ENCODE peak calls at places on chromosomes 6 and 20, in eight cellular contexts. W is GM12878, E is IMR-90, Z is H1, X is A549, F is HCT116, H is HepG2, L is SK-N-SH. J is an unnamed sample.

GRCh38 chr6:25232478-25232877 is 46.7 kb upstream of the CARMIL1 start:
- DNase-seq in W (no peak), E (no peak), Z (no peak), X (no peak), F (no peak), H (no peak), L (peak; percentile 66), J (no peak)

GRCh38 chr20:40274912-40275654 is 414.0 kb downstream of the MAFB start:
- DNase-seq in W (no peak), E (no peak), Z (no peak), X (no peak), F (no peak), H (no peak), L (peak; percentile 41), J (no peak)

GRCh38 chr6:105677671-105678475 is 275.0 kb upstream of the PREP start:
- DNase-seq in W (no peak), E (peak; percentile 23), Z (no peak), X (no peak), F (no peak), H (no peak), L (no peak), J (no peak)

GRCh38 chr20:34514897-34515483 is 1.2 kb upstream of the DYNLRB1 start:
- DNase-seq in W (no peak), E (peak; percentile 44), Z (no peak), X (no peak), F (no peak), H (no peak), L (no peak), J (no peak)

GRCh38 chr6:140073456-140073855 is 699.0 kb upstream of the CITED2 start:
- DNase-seq in W (no peak), E (peak; percentile 80), Z (no peak), X (no peak), F (no peak), H (no peak), L (no peak), J (no peak)

GRCh38 chr20:46512943-46513844 is at the start of gene ZNF334:
- DNase-seq in W (no peak), E (peak; percentile 8), Z (peak; percentile 91), X (no peak), F (no peak), H (peak; percentile 69), L (peak; percentile 94), J (peak; percentile 52)

GRCh38 chr6:5053038-5053437 is 32.1 kb upstream of the PPP1R3G start:
- DNase-seq in W (no peak), E (peak; percentile 71), Z (no peak), X (no peak), F (no peak), H (no peak), L (no peak), J (no peak)

GRCh38 chr6:3687847-3688246 is 63.7 kb downstream of the PXDC1 start:
- DNase-seq in W (no peak), E (no peak), Z (no peak), X (no peak), F (no peak), H (no peak), L (no peak), J (no peak)

GRCh38 chr6:20197251-20197650 is 15.0 kb downstream of the MBOAT1 start:
- DNase-seq in W (no peak), E (no peak), Z (no peak), X (no peak), F (no peak), H (no peak), L (peak; percentile 27), J (no peak)

GRCh38 chr6:111972714-111973678 is 80.9 kb upstream of the CCN6 start:
- DNase-seq in W (no peak), E (peak; percentile 98), Z (no peak), X (peak; percentile 2), F (no peak), H (no peak), L (peak; percentile 36), J (no peak)

GRCh38 chr6:114713690-114714089 is 370.9 kb upstream of the HS3ST5 start:
- DNase-seq in W (no peak), E (no peak), Z (no peak), X (no peak), F (no peak), H (no peak), L (no peak), J (no peak)

GRCh38 chr6:10210052-10210451 is 204.8 kb downstream of the TFAP2A start:
- DNase-seq in W (no peak), E (no peak), Z (no peak), X (no peak), F (no peak), H (no peak), L (no peak), J (no peak)

GRCh38 chr6:138004423-138005287 is 102.6 kb downstream of the PERP start:
- DNase-seq in W (peak; percentile 28), E (peak; percentile 41), Z (no peak), X (peak; percentile 19), F (peak; percentile 32), H (peak; percentile 35), L (no peak), J (no peak)

GRCh38 chr20:5395932-5396727 is 79.4 kb upstream of the PROKR2 start:
- DNase-seq in W (no peak), E (no peak), Z (no peak), X (no peak), F (peak; percentile 65), H (no peak), L (no peak), J (no peak)

GRCh38 chr6:125598422-125598821 is 151.0 kb upstream of the HEY2 start:
- DNase-seq in W (no peak), E (peak; percentile 76), Z (no peak), X (no peak), F (no peak), H (no peak), L (no peak), J (peak; percentile 20)

GRCh38 chr6:76671751-76672150 is 599.3 kb upstream of the IMPG1 start:
- DNase-seq in W (no peak), E (no peak), Z (no peak), X (no peak), F (no peak), H (no peak), L (no peak), J (no peak)

GRCh38 chr6:112743343-112743742 is 396.2 kb downstream of the RFPL4B start:
- DNase-seq in W (no peak), E (no peak), Z (no peak), X (no peak), F (no peak), H (no peak), L (no peak), J (no peak)

GRCh38 chr6:30883743-30884520 is at the start of gene DDR1:
- DNase-seq in W (no peak), E (peak; percentile 54), Z (peak; percentile 76), X (peak; percentile 58), F (no peak), H (peak; percentile 38), L (peak; percentile 91), J (peak; percentile 95)

GRCh38 chr6:155301867-155302266 is 12.4 kb downstream of the TFB1M start:
- DNase-seq in W (no peak), E (peak; percentile 55), Z (no peak), X (no peak), F (no peak), H (no peak), L (no peak), J (no peak)

GRCh38 chr6:150290429-150290828 is 78.4 kb upstream of the IYD start:
- DNase-seq in W (no peak), E (peak; percentile 70), Z (no peak), X (no peak), F (no peak), H (no peak), L (no peak), J (no peak)

GRCh38 chr6:141029908-141030307 is 1102.8 kb upstream of the GJE1 start:
- DNase-seq in W (no peak), E (no peak), Z (no peak), X (no peak), F (no peak), H (no peak), L (no peak), J (no peak)

DNA sequence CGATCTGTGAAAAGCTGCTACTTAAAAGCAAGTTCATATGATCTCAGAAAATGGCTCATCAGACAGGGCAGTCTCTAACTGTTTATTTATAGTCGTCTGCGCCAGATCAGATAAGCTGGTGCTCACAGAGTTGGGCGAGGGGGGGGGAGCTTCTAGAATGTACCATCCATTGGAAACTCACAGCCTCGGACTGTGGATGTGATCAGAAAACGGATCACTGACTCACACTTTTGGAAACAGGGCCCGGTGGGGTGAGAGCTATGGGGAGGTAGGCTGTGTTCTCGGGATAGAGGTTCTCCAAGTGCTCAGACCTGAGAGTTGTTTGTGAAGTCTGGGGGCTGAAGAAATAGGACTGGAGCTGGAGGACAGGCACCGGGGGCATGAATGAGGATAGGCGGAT is 35.5 kb upstream of the APCDD1L start:
- DNase-seq in W (no peak), E (peak; percentile 97), Z (peak; percentile 26), X (no peak), F (no peak), H (no peak), L (peak; percentile 60), J (peak; percentile 34)
- TF ChIP-seq RAD21 in W (no peak), E (no peak), Z (no peak), X (no peak), F (no peak), H (no peak), L (no peak), J (no peak)

GRCh38 chr20:10541668-10542411 is 106.7 kb downstream of the SLX4IP start:
- DNase-seq in W (no peak), E (no peak), Z (no peak), X (no peak), F (no peak), H (peak; percentile 69), L (no peak), J (no peak)
- TF ChIP-seq RAD21 in W (no peak), E (no peak), Z (no peak), X (no peak), F (no peak), H (no peak), L (no peak), J (no peak)

GRCh38 chr6:166286831-166287271 is 21.3 kb downstream of the PRR18 start:
- DNase-seq in W (peak; percentile 83), E (no peak), Z (no peak), X (no peak), F (no peak), H (no peak), L (no peak), J (no peak)
- TF ChIP-seq RAD21 in W (no peak), E (no peak), Z (no peak), X (no peak), F (no peak), H (no peak), L (no peak), J (no peak)

GRCh38 chr20:61979090-61979489 is 86.6 kb downstream of the TAF4 start:
- DNase-seq in W (no peak), E (no peak), Z (no peak), X (no peak), F (no peak), H (no peak), L (no peak), J (no peak)

GRCh38 chr20:61977387-61977786 is 88.3 kb downstream of the TAF4 start:
- DNase-seq in W (no peak), E (no peak), Z (no peak), X (no peak), F (no peak), H (no peak), L (no peak), J (no peak)

GRCh38 chr20:61979701-61980635 is 85.7 kb downstream of the TAF4 start:
- DNase-seq in W (no peak), E (no peak), Z (no peak), X (no peak), F (no peak), H (no peak), L (no peak), J (no peak)

GRCh38 chr20:61976650-61977332 is 88.9 kb downstream of the TAF4 start:
- DNase-seq in W (no peak), E (no peak), Z (no peak), X (no peak), F (no peak), H (no peak), L (no peak), J (no peak)

GRCh38 chr20:61978491-61978890 is 87.2 kb downstream of the TAF4 start:
- DNase-seq in W (no peak), E (no peak), Z (no peak), X (no peak), F (no peak), H (no peak), L (no peak), J (no peak)
- TF ChIP-seq RAD21 in W (no peak), E (no peak), Z (no peak), X (no peak), F (no peak), H (no peak), L (no peak), J (no peak)

J was measured in K562.